ENCODE peak calls at places on chromosome 19, in five cellular contexts. V, T, B, P and E are unnamed samples.

GRCh38 chr19:32567486-32567885 is 13.5 kb upstream of the PDCD5 start:
- DNase-seq in P (no peak), V (no peak), B (no peak), T (no peak), E (no peak)

GRCh38 chr19:43660301-43660700 is 9.7 kb downstream of the PLAUR start:
- DNase-seq in T (no peak), B (no peak), V (no peak), P (no peak), E (no peak)

GRCh38 chr19:17089238-17089637 is 13.7 kb downstream of the MYO9B start:
- DNase-seq in B (peak), T (no peak), V (peak), P (peak), E (peak)

GRCh38 chr19:48558018-48558684 is 6.2 kb downstream of the SULT2B1 start:
- DNase-seq in B (no peak), T (peak), P (no peak), V (peak), E (peak)

GRCh38 chr19:40822161-40822560 is 23.2 kb downstream of the EGLN2 start:
- DNase-seq in V (no peak), B (no peak), T (no peak), P (no peak), E (no peak)

GRCh38 chr19:15432018-15432494 is 13.3 kb upstream of the AKAP8L start:
- DNase-seq in T (no peak), V (no peak), B (no peak), P (no peak), E (no peak)

GRCh38 chr19:32181356-32181920 is 164.0 kb upstream of the ZNF507 start:
- DNase-seq in V (no peak), B (no peak), T (no peak), P (no peak), E (no peak)

GRCh38 chr19:40607311-40607871 is 6.2 kb downstream of the LTBP4 start:
- DNase-seq in T (no peak), V (no peak), P (no peak), B (no peak), E (no peak)

GRCh38 chr19:33406521-33407139 is 33.1 kb downstream of the CEBPG start:
- DNase-seq in T (peak), B (no peak), V (peak), P (peak), E (peak)

GRCh38 chr19:32457540-32457939 is 52.0 kb downstream of the DPY19L3 start:
- DNase-seq in B (no peak), T (no peak), P (no peak), V (no peak), E (no peak)

GRCh38 chr19:489418-490196 is 6.7 kb upstream of the MADCAM1 start:
- DNase-seq in P (peak), V (peak), T (no peak), B (no peak), E (peak)

GRCh38 chr19:917323-918151 is at the start of gene KISS1R:
- DNase-seq in B (no peak), T (peak), P (no peak), V (no peak), E (no peak)

GRCh38 chr19:41233748-41234240 is 14.8 kb downstream of the AXL start:
- DNase-seq in V (no peak), B (no peak), T (no peak), P (no peak), E (no peak)

GRCh38 chr19:43524922-43525835 is 1.8 kb downstream of the ETHE1 start:
- DNase-seq in B (no peak), T (peak), P (peak), V (peak), E (peak)

GRCh38 chr19:41363753-41364545 is at the start of gene B9D2:
- DNase-seq in T (peak), V (peak), P (peak), B (peak), E (peak)

GRCh38 chr19:41696402-41697197 is 8.5 kb upstream of the CEACAM7 start:
- DNase-seq in P (no peak), V (peak), B (no peak), T (no peak), E (peak)

GRCh38 chr19:14901675-14902260 is 15.8 kb upstream of the OR7A17 start:
- DNase-seq in V (no peak), P (no peak), B (no peak), T (no peak), E (peak)

GRCh38 chr19:47324502-47324901 is 7.5 kb upstream of the C5AR2 start:
- DNase-seq in T (no peak), P (no peak), V (no peak), B (no peak), E (no peak)

GRCh38 chr19:9565900-9566705 is 18.2 kb downstream of the ZNF121 start:
- DNase-seq in B (no peak), V (peak), T (peak), P (no peak), E (peak)

GRCh38 chr19:4760285-4760650 is 31.3 kb upstream of the FEM1A start:
- DNase-seq in V (no peak), B (no peak), P (no peak), T (no peak), E (no peak)

GRCh38 chr19:9671654-9672053 is 3.2 kb downstream of the ZNF562 start:
- DNase-seq in B (no peak), T (no peak), P (no peak), V (peak), E (no peak)

GRCh38 chr19:34662919-34663318 is 14.0 kb downstream of the SCGB2B2 start:
- DNase-seq in P (no peak), V (peak), T (peak), B (no peak), E (peak)

GRCh38 chr19:49771674-49772139 is 4.9 kb downstream of the AP2A1 start:
- DNase-seq in B (no peak), V (no peak), P (no peak), T (no peak), E (no peak)

GRCh38 chr19:18406749-18407148 is 9.3 kb upstream of the LRRC25 start:
- DNase-seq in V (no peak), B (no peak), T (no peak), P (no peak), E (no peak)

GRCh38 chr19:18412610-18413239 is 6.5 kb upstream of the SSBP4 start:
- DNase-seq in V (no peak), T (no peak), P (no peak), B (no peak), E (no peak)

DNA sequence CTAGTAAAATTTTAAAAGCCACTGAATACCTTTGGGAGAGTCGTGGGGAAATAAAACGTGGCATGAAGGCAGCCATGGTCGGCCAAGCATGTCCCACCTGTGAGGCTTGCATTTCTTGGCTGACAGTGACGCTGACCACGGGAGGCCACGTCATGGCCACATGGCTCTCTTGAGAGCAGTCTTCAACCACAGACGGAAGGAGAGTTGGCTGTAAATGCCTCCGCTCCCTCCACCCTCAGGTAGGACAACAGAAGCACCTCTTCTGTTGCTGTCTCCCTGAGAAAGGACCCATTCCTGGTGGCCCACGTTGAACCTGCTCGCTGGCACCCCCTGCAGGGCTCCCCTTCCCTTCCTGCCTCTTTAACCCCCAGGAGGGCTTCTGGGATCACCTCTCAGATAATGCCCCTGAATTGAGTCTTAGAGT is 10.6 kb upstream of the LRRC25 start:
- DNase-seq in B (no peak), P (no peak), V (no peak), T (no peak), E (no peak)
- TF ChIP-seq CTCF in B (peak), P (no peak), V (peak), T (peak), E (peak)

GRCh38 chr19:39411006-39411831 is 1.2 kb upstream of the PLEKHG2 start:
- DNase-seq in V (no peak), B (no peak), T (peak), P (peak), E (peak)
- H3K4me3 ChIP-seq in V (no peak), B (peak), T (peak), P (peak), E (peak)

DNA sequence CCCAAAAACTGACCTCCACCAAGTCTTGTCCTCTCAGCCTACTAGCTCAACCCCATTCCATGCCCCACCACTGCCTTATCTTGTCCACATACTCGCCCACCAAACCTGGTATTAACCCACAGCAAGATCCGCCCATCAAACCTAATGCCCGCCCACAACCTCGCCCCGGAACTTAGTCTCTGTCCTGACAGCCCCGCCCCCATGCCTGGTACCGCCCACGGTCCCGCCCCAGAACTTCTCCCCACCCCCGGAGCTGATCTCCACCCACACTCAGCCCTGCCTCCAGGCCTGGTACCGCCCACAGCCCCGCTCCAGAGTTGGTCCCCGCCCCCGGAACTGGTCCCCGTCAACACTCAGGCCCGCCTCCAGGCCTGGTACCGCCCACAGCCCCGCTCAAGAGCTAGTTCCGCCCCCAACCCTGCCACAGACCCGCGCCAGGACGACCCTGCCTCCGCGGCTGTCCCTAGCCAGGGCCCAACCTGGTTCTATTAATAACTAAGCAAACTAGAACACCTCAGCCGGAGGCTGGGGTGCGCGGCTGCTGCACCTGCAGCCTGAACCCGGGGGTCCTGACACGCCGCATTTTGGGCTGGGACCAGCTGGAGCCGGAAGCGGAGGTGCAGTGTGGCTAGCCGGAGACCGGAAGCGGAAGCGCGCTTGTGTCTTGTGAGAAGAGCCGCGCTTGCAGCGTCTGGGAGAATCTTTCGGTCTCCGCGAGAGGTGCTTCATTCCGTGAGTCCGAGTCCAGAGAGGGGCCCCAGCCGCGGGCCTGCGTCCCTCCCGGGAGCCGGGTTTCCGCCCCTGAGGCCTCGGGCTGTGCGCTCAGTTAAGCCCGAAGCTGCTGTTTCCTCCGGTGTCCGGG is at the start of gene ZNF557:
- DNase-seq in T (peak), V (peak), P (peak), B (peak), E (peak)
- TF ChIP-seq CTCF in T (no peak), V (no peak), P (no peak), B (no peak), E (no peak)

DNA sequence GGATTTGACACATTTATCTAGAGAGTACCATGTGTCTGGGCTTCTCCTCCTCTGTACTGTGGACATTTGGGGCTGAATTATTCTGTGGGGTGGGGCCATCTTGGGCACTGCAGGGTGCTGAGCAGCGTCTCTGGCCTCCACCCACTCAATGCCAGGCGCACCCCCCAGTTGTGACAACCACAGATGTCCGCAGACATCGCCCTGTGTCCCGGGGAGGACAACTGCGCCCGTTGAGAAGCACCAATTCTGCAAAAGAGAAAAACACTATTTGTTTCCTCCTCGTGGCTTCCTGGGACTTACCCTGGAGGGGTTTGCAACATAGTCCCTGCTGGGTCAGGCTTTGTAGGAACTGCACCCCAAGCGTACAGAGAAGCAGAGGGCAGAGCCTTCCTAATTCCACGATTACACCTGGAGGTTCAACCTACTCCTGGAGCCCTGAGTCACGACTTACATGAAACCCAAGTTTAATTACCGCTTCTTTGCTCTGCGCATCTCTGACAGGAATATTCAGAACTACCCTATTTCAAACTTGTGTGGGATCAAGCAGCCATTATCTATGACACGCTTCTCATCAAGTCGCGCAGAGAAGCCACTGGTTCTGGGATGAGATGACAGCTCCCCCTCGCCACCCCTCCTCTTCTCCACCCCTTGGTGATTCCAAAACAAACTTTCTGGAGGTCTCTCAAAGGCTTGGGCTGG is 11.1 kb upstream of the SLC39A3 start:
- DNase-seq in V (no peak), T (no peak), P (no peak), B (no peak), E (no peak)
- H3K4me3 ChIP-seq in V (no peak), T (no peak), P (no peak), B (no peak), E (no peak)

GRCh38 chr19:13007292-13008045 is 12.2 kb downstream of the NFIX start:
- DNase-seq in B (no peak), V (no peak), T (no peak), P (peak), E (no peak)
- TF ChIP-seq CTCF in B (peak), V (no peak), T (no peak), P (no peak), E (no peak)